ENCODE peak calls at places on chromosomes 3 and 15, in four cellular contexts. A, R, U and G are unnamed samples.

GRCh38 chr3:194808709-194809108 is 123.0 kb downstream of the FAM43A start:
- DNase-seq in A (no peak), R (peak), U (no peak), G (peak)

GRCh38 chr15:101489633-101490407 is at the start of gene PCSK6:
- DNase-seq in A (no peak), R (no peak), U (no peak), G (peak)

GRCh38 chr3:50873376-50874157 is 198.8 kb downstream of the DOCK3 start:
- DNase-seq in A (no peak), R (no peak), U (no peak), G (no peak)

GRCh38 chr3:9826815-9827574 is 16.8 kb downstream of the RPUSD3 start:
- DNase-seq in A (no peak), R (no peak), U (no peak), G (peak)

GRCh38 chr3:6035626-6036025 is 825.3 kb upstream of the GRM7 start:
- DNase-seq in A (no peak), R (no peak), U (no peak), G (no peak)

GRCh38 chr15:75049392-75049791 is 26.0 kb downstream of the PPCDC start:
- DNase-seq in A (peak), R (no peak), U (peak), G (no peak)

GRCh38 chr3:193701896-193702644 is 109.1 kb downstream of the OPA1 start:
- DNase-seq in A (no peak), R (no peak), U (no peak), G (no peak)

GRCh38 chr3:28667646-28668376 is 319.2 kb upstream of the AZI2 start:
- DNase-seq in A (peak), R (peak), U (peak), G (peak)

GRCh38 chr3:62562017-62562416 is 188.7 kb upstream of the FEZF2 start:
- DNase-seq in A (no peak), R (peak), U (no peak), G (no peak)

GRCh38 chr15:63554337-63554927 is 42.8 kb upstream of the FBXL22 start:
- DNase-seq in A (no peak), R (no peak), U (no peak), G (no peak)

GRCh38 chr3:18008706-18009363 is 266.4 kb upstream of the TBC1D5 start:
- DNase-seq in A (no peak), R (no peak), U (no peak), G (no peak)

GRCh38 chr15:55993804-55994539 is 560 bp upstream of the NEDD4 start:
- DNase-seq in A (no peak), R (peak), U (peak), G (no peak)

GRCh38 chr3:102178817-102179216 is 256.0 kb upstream of the ZPLD1 start:
- DNase-seq in A (no peak), R (no peak), U (no peak), G (no peak)

GRCh38 chr15:60383008-60383694 is 14.6 kb downstream of the ANXA2 start:
- DNase-seq in A (no peak), R (peak), U (no peak), G (no peak)

GRCh38 chr3:10173926-10174435 is 9.3 kb downstream of the IRAK2 start:
- DNase-seq in A (peak), R (peak), U (peak), G (peak)

GRCh38 chr3:82354181-82354696 is 592.8 kb upstream of the GBE1 start:
- DNase-seq in A (peak), R (no peak), U (no peak), G (no peak)

GRCh38 chr3:25962255-25962654 is 172.4 kb downstream of the OXSM start:
- DNase-seq in A (no peak), R (no peak), U (no peak), G (peak)

DNA sequence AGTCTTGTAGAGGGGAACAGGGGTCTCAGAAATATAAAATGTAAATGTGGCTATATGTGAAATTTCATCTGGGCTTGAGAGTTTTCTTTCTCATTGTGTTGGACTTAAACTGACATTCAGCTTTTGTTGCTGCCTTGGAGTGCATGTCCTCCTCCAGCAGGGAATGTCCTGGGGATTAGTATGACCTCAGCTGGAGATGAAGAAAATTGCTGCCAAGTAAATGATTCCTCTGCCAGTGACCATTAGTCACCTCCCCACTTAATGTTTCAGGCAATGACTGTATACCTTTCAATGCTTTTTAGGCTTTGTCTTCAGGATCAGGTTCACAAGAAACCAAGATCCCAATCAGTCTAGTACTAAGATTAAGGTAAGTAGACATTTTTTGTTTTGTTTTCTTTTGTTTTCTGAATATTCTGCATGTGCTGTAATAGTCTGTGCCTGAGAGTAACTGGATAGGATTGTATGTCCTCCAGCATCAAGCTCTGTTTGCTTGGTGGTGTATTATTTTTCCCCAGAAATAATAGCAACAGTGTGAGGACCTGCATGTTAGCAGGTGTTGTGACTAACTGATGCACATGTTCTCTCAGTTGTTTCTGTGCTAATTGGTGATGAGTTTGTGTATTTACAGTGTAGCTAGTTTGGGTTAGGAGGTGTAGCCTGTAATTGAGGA is 18.1 kb upstream of the SLC22A13 start:
- DNase-seq in A (peak), R (peak), U (peak), G (peak)
- TF ChIP-seq CTCF in A (peak), R (peak), U (peak), G (no peak)

GRCh38 chr3:107578523-107578922 is 55.8 kb downstream of the BBX start:
- DNase-seq in A (no peak), R (no peak), U (no peak), G (no peak)
- TF ChIP-seq CTCF in A (no peak), R (peak), U (no peak), G (no peak)

DNA sequence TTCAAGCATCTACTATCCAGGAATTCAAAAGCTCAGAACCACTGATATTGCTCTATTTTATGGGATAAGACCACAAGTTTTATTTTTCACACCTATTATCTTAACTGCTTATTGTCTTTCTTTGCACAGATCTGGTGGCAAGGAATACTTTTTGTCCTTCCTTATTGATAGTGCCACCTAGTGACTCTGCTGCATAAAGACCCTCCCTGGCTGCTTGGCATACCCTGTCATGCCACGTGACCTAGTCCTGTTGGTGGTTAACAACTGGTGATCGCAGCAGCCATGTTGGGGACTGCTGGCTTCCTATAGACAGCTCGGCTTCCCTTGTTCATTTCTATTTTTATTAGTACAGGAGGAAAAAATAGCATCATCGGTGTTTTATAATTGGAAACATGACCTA is 236.3 kb downstream of the MEX3B start:
- DNase-seq in A (no peak), R (peak), U (no peak), G (peak)
- TF ChIP-seq CTCF in A (no peak), R (peak), U (peak), G (no peak)

GRCh38 chr15:66911131-66911700 is 154.2 kb upstream of the SMAD3 start:
- DNase-seq in A (no peak), R (no peak), U (no peak), G (no peak)

GRCh38 chr15:66908503-66909095 is 156.8 kb upstream of the SMAD3 start:
- DNase-seq in A (no peak), R (no peak), U (peak), G (no peak)

GRCh38 chr15:66907826-66908502 is 157.4 kb upstream of the SMAD3 start:
- DNase-seq in A (no peak), R (no peak), U (no peak), G (no peak)

GRCh38 chr15:66912001-66912400 is 153.4 kb upstream of the SMAD3 start:
- DNase-seq in A (no peak), R (no peak), U (no peak), G (no peak)

DNA sequence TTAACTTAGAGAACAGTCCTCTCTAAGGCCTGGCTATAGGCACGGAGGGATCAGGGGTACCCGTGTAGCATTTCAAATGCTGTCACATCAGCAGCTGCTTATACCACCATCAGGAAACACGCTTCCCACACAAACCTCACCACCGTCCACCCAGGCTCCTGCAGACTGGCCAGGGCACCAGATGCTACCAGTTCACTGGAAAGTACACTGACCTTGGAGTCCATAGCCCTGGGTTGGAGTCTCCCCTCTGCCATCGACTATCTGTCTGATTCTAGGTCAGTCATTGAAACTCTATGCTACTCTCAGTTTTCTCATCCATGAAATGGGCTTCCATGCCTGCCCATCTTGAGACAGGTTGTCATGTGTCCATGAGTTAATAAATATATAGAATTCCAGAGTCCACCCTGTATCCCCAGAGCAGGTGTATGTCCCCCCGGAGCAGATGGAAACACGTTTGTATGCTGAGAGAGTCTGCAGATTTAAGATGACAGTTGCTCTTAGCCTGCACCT is 156.0 kb upstream of the SMAD3 start:
- DNase-seq in A (no peak), R (no peak), U (no peak), G (no peak)
- TF ChIP-seq CTCF in A (no peak), R (no peak), U (no peak), G (no peak)

GRCh38 chr3:45443459-45443858 is 55.1 kb downstream of the LARS2 start:
- DNase-seq in A (no peak), R (no peak), U (no peak), G (no peak)

GRCh38 chr3:45446706-45447105 is 58.3 kb downstream of the LARS2 start:
- DNase-seq in A (no peak), R (no peak), U (no peak), G (no peak)

GRCh38 chr3:45441570-45442313 is 53.4 kb downstream of the LARS2 start:
- DNase-seq in A (no peak), R (no peak), U (no peak), G (no peak)

GRCh38 chr3:45440562-45440961 is 52.2 kb downstream of the LARS2 start:
- DNase-seq in A (no peak), R (no peak), U (no peak), G (no peak)

DNA sequence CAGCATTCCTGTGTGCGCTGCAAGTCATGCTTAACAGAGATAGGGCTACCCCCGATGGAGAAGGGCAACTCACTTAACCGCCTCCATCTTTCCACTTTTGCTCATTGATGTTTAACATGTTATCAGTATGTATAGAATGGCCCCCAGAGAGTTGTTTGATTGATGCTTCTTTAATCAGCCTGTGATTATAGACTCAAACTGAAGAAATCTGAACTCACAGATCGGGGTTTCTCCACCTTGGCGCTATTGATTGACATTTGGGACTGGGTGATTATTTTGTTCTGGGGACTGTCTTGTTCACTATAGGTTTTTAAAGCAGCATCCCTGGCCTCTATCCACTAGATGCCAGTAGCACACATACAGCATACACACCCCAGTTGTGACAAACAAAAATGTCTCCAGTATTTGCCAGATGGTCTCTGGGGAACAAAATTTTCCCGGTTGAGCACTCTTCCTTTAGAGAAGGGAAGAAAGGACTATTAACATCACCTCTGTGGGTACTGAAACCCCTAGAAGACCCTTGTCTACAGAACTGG is 54.4 kb downstream of the LARS2 start:
- DNase-seq in A (no peak), R (no peak), U (no peak), G (no peak)
- TF ChIP-seq CTCF in A (no peak), R (no peak), U (no peak), G (no peak)

GRCh38 chr15:59360305-59360704 is 12.4 kb downstream of the MYO1E start:
- DNase-seq in A (no peak), R (no peak), U (no peak), G (no peak)
- TF ChIP-seq CTCF in A (no peak), R (peak), U (peak), G (peak)

DNA sequence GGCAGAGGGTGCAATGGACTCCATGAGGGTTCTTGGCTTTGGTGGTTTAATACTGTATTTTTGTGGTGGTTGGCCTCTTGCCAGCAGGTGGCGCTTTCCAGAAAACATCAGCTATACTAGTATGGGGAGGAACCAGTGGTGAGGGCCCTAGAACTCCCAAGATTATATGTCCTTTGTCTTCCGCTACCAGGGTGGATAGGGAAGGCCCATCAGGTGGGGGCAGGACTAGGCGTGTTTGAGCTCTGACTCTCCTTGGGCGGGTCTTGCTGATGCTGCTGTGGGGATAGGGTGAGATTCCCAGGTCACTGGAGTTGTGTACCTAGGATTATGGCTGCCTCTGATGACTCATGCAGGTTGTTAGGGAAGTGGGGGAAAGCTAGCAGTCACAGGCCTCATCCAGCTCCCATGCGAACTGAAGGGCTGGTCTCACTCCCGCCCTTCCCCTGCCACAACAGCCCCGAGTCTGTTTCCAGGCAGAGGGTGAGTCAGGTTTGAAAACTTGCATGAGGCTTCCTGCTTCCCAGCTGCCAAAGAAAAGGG is 357.7 kb downstream of the OTOL1 start:
- DNase-seq in A (no peak), R (peak), U (peak), G (peak)
- TF ChIP-seq CTCF in A (no peak), R (peak), U (peak), G (peak)

GRCh38 chr3:78221300-78221699 is 1181.4 kb downstream of the ROBO2 start:
- DNase-seq in A (no peak), R (no peak), U (no peak), G (peak)
- TF ChIP-seq CTCF in A (no peak), R (no peak), U (no peak), G (no peak)

DNA sequence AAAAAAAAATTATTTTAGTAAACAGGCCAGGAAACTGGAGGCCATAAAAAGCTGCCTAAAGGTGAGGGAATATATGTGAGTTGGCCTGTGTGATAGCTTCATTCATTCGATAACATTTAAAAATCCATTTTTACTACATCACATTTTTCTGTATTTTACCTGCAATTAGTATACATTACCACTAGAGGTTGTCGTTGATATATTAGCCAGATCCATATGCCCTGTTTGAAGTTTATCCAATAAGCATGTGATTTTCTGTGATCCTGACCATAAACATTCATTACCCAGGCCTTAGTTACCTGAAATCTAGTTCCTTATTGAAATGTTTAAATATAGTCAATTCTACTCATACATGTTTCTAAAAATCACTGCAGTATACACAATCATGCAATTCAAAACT is 71.4 kb downstream of the ARNT2 start:
- DNase-seq in A (no peak), R (no peak), U (no peak), G (no peak)
- TF ChIP-seq CTCF in A (no peak), R (peak), U (peak), G (no peak)

GRCh38 chr3:76107935-76108570 is 322.7 kb upstream of the ZNF717 start:
- DNase-seq in A (peak), R (peak), U (no peak), G (no peak)
- TF ChIP-seq CTCF in A (peak), R (peak), U (peak), G (no peak)